ENCODE peak calls at places on chromosomes 2 and 18, in six cellular contexts. J, A, S, L, R and T are unnamed samples.

GRCh38 chr2:75592028-75592427 is 31.3 kb upstream of the EVA1A start:
- DNase-seq in J (no peak), A (no peak), S (no peak), L (no peak), R (peak), T (no peak)

GRCh38 chr2:187297806-187298205 is 150.2 kb downstream of the CALCRL start:
- DNase-seq in J (no peak), A (no peak), S (no peak), L (no peak), R (no peak), T (no peak)

GRCh38 chr2:133377599-133377998 is 190.7 kb downstream of the NCKAP5 start:
- DNase-seq in J (no peak), A (no peak), S (no peak), L (no peak), R (no peak), T (no peak)

GRCh38 chr2:72149556-72150156 is 2.0 kb upstream of the CYP26B1 start:
- DNase-seq in J (peak), A (no peak), S (no peak), L (no peak), R (no peak), T (peak)

GRCh38 chr2:105545731-105546622 is 147.1 kb upstream of the FHL2 start:
- DNase-seq in J (peak), A (peak), S (peak), L (peak), R (peak), T (peak)

GRCh38 chr18:60050821-60051220 is 151.0 kb downstream of the PMAIP1 start:
- DNase-seq in J (no peak), A (no peak), S (no peak), L (no peak), R (no peak), T (no peak)

GRCh38 chr18:22348521-22349316 is 69.0 kb downstream of the CTAGE1 start:
- DNase-seq in J (peak), A (no peak), S (peak), L (no peak), R (peak), T (no peak)

GRCh38 chr18:6210349-6211173 is 204.2 kb downstream of the L3MBTL4 start:
- DNase-seq in J (no peak), A (no peak), S (no peak), L (no peak), R (peak), T (no peak)

GRCh38 chr2:225510794-225511193 is 111.3 kb downstream of the NYAP2 start:
- DNase-seq in J (no peak), A (no peak), S (no peak), L (no peak), R (no peak), T (no peak)

GRCh38 chr2:36963106-36963505 is 3.2 kb downstream of the STRN start:
- DNase-seq in J (no peak), A (no peak), S (no peak), L (no peak), R (peak), T (no peak)

GRCh38 chr2:84808279-84808678 is 72.6 kb downstream of the TRABD2A start:
- DNase-seq in J (no peak), A (no peak), S (no peak), L (no peak), R (no peak), T (no peak)

GRCh38 chr2:231308631-231309414 is 86.7 kb upstream of the B3GNT7 start:
- DNase-seq in J (peak), A (peak), S (no peak), L (no peak), R (peak), T (no peak)

GRCh38 chr2:227813562-227814353 is at the start of gene CCL20:
- DNase-seq in J (no peak), A (no peak), S (no peak), L (no peak), R (peak), T (no peak)

GRCh38 chr2:3309496-3310355 is 67.9 kb downstream of the EIPR1 start:
- DNase-seq in J (no peak), A (no peak), S (peak), L (no peak), R (no peak), T (no peak)

GRCh38 chr2:72112421-72112820 is 35.2 kb downstream of the CYP26B1 start:
- DNase-seq in J (no peak), A (no peak), S (no peak), L (no peak), R (no peak), T (no peak)

GRCh38 chr2:192194065-192194865 is 468 bp downstream of the TMEFF2 start:
- DNase-seq in J (peak), A (peak), S (peak), L (no peak), R (peak), T (peak)

GRCh38 chr2:211417544-211417943 is 861.1 kb downstream of the CPS1 start:
- DNase-seq in J (no peak), A (no peak), S (no peak), L (no peak), R (no peak), T (no peak)

GRCh38 chr2:242046184-242046826 is 176.8 kb downstream of the RTP5 start:
- DNase-seq in J (no peak), A (no peak), S (no peak), L (no peak), R (no peak), T (no peak)

GRCh38 chr2:71551631-71551915 is 98.2 kb downstream of the DYSF start:
- DNase-seq in J (no peak), A (no peak), S (peak), L (no peak), R (no peak), T (no peak)

GRCh38 chr18:44839239-44839666 is 158.6 kb downstream of the SETBP1 start:
- DNase-seq in J (peak), A (peak), S (peak), L (peak), R (peak), T (peak)

DNA sequence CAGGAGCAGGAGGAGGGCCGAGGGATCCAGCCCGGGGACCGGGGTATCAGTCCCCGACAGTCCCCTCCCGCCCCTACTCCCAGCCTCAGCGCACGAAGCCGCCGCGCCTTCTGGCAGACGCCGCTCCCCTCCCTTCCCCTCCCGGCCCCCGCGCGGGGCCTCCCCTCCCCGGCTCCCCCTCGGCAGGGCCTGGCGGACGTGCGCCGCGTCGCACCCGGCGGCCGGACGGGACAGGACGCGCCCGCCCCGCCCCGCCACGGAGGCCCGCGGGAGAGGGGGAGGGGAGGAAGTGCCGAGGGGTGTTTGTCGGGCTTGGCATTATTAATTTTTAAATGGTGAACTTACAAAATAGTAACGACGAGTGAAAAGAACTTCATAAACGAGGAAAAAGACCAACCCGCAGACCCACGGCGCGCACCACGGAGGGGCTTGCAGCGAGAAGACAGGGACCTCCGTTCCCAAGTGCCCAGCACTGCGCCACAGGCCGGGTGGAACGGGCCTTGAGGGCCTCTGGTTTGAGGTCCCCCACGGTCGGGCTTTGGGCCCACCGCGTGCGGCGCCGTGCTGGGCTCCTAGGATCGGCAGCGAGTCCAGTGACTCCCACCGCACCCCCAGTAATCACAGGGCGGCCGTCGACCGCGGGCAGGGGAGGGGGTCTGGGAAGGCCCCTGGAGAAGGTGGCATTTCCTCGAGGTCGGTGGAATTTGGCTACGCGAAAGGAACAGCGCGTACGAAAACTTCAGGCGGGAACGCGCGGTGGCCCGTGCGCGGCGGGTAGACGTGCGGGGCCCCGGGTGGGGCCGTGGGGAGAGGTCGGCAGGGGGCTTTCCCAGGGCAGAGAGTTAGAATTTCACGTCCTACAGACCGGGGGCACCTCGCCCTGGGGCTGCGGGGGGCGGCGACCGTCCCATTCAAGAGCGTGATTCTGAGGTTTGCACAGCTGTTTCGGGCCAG is 954 bp upstream of the CTDSP1 start:
- DNase-seq in J (no peak), A (peak), S (peak), L (peak), R (peak), T (no peak)
- H3K27ac ChIP-seq in J (peak), A (peak), S (peak), L (peak), R (peak), T (peak)

GRCh38 chr2:120231564-120231973 is 8.4 kb upstream of the TMEM185B start:
- DNase-seq in J (no peak), A (no peak), S (no peak), L (no peak), R (no peak), T (no peak)
- H3K27ac ChIP-seq in J (no peak), A (no peak), S (peak), L (peak), R (peak), T (no peak)

GRCh38 chr2:102238039-102238756 is 51.4 kb downstream of the IL1RL2 start:
- DNase-seq in J (no peak), A (no peak), S (no peak), L (no peak), R (no peak), T (no peak)
- H3K27ac ChIP-seq in J (no peak), A (peak), S (no peak), L (no peak), R (no peak), T (no peak)

GRCh38 chr18:354003-354402 is 86.2 kb upstream of the THOC1 start:
- DNase-seq in J (no peak), A (no peak), S (no peak), L (no peak), R (peak), T (no peak)
- H3K27ac ChIP-seq in J (no peak), A (no peak), S (no peak), L (no peak), R (peak), T (no peak)

GRCh38 chr18:37252342-37252741 is 313.3 kb downstream of the CELF4 start:
- DNase-seq in J (no peak), A (no peak), S (no peak), L (no peak), R (no peak), T (no peak)
- H3K27ac ChIP-seq in J (no peak), A (no peak), S (no peak), L (no peak), R (no peak), T (no peak)

GRCh38 chr2:19544020-19544383 is 185.6 kb upstream of the OSR1 start:
- DNase-seq in J (no peak), A (no peak), S (no peak), L (no peak), R (no peak), T (no peak)
- H3K27ac ChIP-seq in J (no peak), A (peak), S (no peak), L (no peak), R (no peak), T (no peak)

GRCh38 chr2:170012773-170013172 is 165.2 kb upstream of the MYO3B start:
- DNase-seq in J (no peak), A (no peak), S (no peak), L (no peak), R (no peak), T (no peak)

GRCh38 chr2:170005702-170006101 is 172.2 kb upstream of the MYO3B start:
- DNase-seq in J (no peak), A (no peak), S (no peak), L (no peak), R (no peak), T (no peak)

GRCh38 chr2:170013802-170014551 is 164.0 kb upstream of the MYO3B start:
- DNase-seq in J (no peak), A (no peak), S (no peak), L (no peak), R (peak), T (peak)

GRCh38 chr2:170006592-170007327 is 171.2 kb upstream of the MYO3B start:
- DNase-seq in J (no peak), A (no peak), S (no peak), L (no peak), R (no peak), T (no peak)

DNA sequence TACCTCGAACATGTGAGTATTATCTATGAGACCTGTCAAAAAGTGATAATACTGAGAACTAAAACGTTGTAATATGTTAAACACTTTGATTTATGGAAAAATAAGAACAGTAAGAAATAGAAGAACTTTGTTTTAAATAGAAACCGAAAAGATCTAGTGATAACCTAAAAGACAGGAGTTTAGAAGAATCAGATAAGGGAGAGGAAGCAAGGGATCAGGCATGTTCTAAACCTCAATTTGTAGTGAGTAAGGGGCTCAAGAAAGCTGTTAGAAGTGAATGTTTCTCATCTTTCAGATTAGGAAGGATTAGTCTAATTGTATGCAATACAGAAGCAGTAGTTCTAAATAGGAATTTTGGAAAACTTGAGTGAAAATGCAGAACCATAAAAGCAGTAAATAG is 168.7 kb upstream of the MYO3B start:
- DNase-seq in J (no peak), A (no peak), S (no peak), L (no peak), R (no peak), T (no peak)
- H3K27ac ChIP-seq in J (no peak), A (no peak), S (no peak), L (no peak), R (no peak), T (no peak)

GRCh38 chr2:172462393-172463381 is 35.3 kb downstream of the ITGA6 start:
- DNase-seq in J (no peak), A (no peak), S (no peak), L (no peak), R (no peak), T (no peak)
- H3K27ac ChIP-seq in J (no peak), A (no peak), S (no peak), L (peak), R (peak), T (no peak)